ENCODE peak calls at places on chromosome 1, in seven cellular contexts. W is tibial artery, N is A549, T is ureter, O is COR-L47, Y is activated T-cell treated with anti-CD3 and anti-CD28 coated beads for 1 hour, E is WTC11. G is an unnamed sample.

GRCh38 chr1:200372095-200372884 is 37.5 kb downstream of the ZNF281 start:
- DNase-seq in W (no peak), N (peak), T (no peak), O (no peak), Y (no peak), E (no peak), G (peak)

GRCh38 chr1:234771642-234772344 is 161.8 kb upstream of the IRF2BP2 start:
- DNase-seq in W (no peak), N (no peak), T (no peak), O (no peak), Y (no peak), E (no peak), G (peak)

GRCh38 chr1:67433830-67434229 is 3.6 kb upstream of the SERBP1 start:
- DNase-seq in W (no peak), N (no peak), T (no peak), O (no peak), Y (no peak), E (no peak), G (no peak)

GRCh38 chr1:234331511-234331910 is 41.7 kb upstream of the COA6 start:
- DNase-seq in W (no peak), N (no peak), T (no peak), O (no peak), Y (no peak), E (no peak), G (no peak)

GRCh38 chr1:187551061-187551460 is 722.3 kb downstream of the PLA2G4A start:
- DNase-seq in W (no peak), N (no peak), T (no peak), O (no peak), Y (no peak), E (peak), G (no peak)

GRCh38 chr1:56509713-56510641 is 69.4 kb downstream of the PLPP3 start:
- DNase-seq in W (no peak), N (no peak), T (no peak), O (no peak), Y (no peak), E (peak), G (no peak)

GRCh38 chr1:69321311-69321710 is 246.4 kb upstream of the LRRC7 start:
- DNase-seq in W (no peak), N (no peak), T (no peak), O (no peak), Y (no peak), E (no peak), G (peak)

GRCh38 chr1:226708967-226709396 is 30.1 kb downstream of the ITPKB start:
- DNase-seq in W (no peak), N (no peak), T (no peak), O (no peak), Y (no peak), E (no peak), G (no peak)

GRCh38 chr1:164709541-164710287 is 150.7 kb downstream of the PBX1 start:
- DNase-seq in W (no peak), N (no peak), T (no peak), O (no peak), Y (no peak), E (no peak), G (no peak)

GRCh38 chr1:231039161-231040018 is 664 bp downstream of the FAM89A start:
- DNase-seq in W (no peak), N (peak), T (no peak), O (no peak), Y (peak), E (peak), G (peak)

GRCh38 chr1:14522331-14523241 is 75.9 kb upstream of the KAZN start:
- DNase-seq in W (peak), N (no peak), T (peak), O (no peak), Y (no peak), E (peak), G (peak)

G was measured in islet precursor cell.